ENCODE peak calls at places on chromosome 21, in four cellular contexts. One of them, this sample, is unnamed.

GRCh38 chr21:39654951-39655350 is 42.2 kb downstream of the B3GALT5 start:
- ATAC-seq in aorta: no peak
- ATAC-seq in lower lobe of right lung: no peak
- ATAC-seq in activated T-helper 17 cell treated with anti-CD3 and anti-CD28 coated beads, Interleukin-2, amount 50 U/mL, for 72 hours: no peak
- ATAC-seq in this sample: no peak

GRCh38 chr21:46161180-46161799 is 5.9 kb upstream of the FTCD start:
- ATAC-seq in aorta: peak
- ATAC-seq in activated T-helper 17 cell treated with anti-CD3 and anti-CD28 coated beads, Interleukin-2, amount 50 U/mL, for 72 hours: no peak
- ATAC-seq in lower lobe of right lung: no peak
- ATAC-seq in this sample: no peak

GRCh38 chr21:43854773-43855633 is 10.0 kb upstream of the AGPAT3 start:
- ATAC-seq in activated T-helper 17 cell treated with anti-CD3 and anti-CD28 coated beads, Interleukin-2, amount 50 U/mL, for 72 hours: peak
- ATAC-seq in lower lobe of right lung: peak
- ATAC-seq in aorta: no peak
- ATAC-seq in this sample: no peak

GRCh38 chr21:14740692-14741091 is 194.6 kb upstream of the SAMSN1 start:
- ATAC-seq in activated T-helper 17 cell treated with anti-CD3 and anti-CD28 coated beads, Interleukin-2, amount 50 U/mL, for 72 hours: no peak
- ATAC-seq in lower lobe of right lung: no peak
- ATAC-seq in aorta: no peak
- ATAC-seq in this sample: no peak

GRCh38 chr21:34122047-34122446 is 48.7 kb downstream of the MRPS6 start:
- ATAC-seq in aorta: no peak
- ATAC-seq in lower lobe of right lung: no peak
- ATAC-seq in activated T-helper 17 cell treated with anti-CD3 and anti-CD28 coated beads, Interleukin-2, amount 50 U/mL, for 72 hours: no peak
- ATAC-seq in this sample: no peak

GRCh38 chr21:44428281-44428942 is 26.9 kb upstream of the LRRC3 start:
- ATAC-seq in aorta: no peak
- ATAC-seq in lower lobe of right lung: peak
- ATAC-seq in activated T-helper 17 cell treated with anti-CD3 and anti-CD28 coated beads, Interleukin-2, amount 50 U/mL, for 72 hours: peak
- ATAC-seq in this sample: no peak

GRCh38 chr21:31446206-31446900 is 102.3 kb upstream of the TIAM1 start:
- ATAC-seq in activated T-helper 17 cell treated with anti-CD3 and anti-CD28 coated beads, Interleukin-2, amount 50 U/mL, for 72 hours: peak
- ATAC-seq in lower lobe of right lung: no peak
- ATAC-seq in aorta: no peak
- ATAC-seq in this sample: no peak

GRCh38 chr21:36658926-36659325 is 40.0 kb upstream of the SIM2 start:
- ATAC-seq in lower lobe of right lung: no peak
- ATAC-seq in aorta: no peak
- ATAC-seq in activated T-helper 17 cell treated with anti-CD3 and anti-CD28 coated beads, Interleukin-2, amount 50 U/mL, for 72 hours: no peak
- ATAC-seq in this sample: no peak

GRCh38 chr21:26506951-26507350 is 66.1 kb downstream of the CYYR1 start:
- ATAC-seq in activated T-helper 17 cell treated with anti-CD3 and anti-CD28 coated beads, Interleukin-2, amount 50 U/mL, for 72 hours: no peak
- ATAC-seq in aorta: no peak
- ATAC-seq in lower lobe of right lung: no peak
- ATAC-seq in this sample: no peak

GRCh38 chr21:29218749-29219148 is 80.0 kb upstream of the BACH1 start:
- ATAC-seq in lower lobe of right lung: no peak
- ATAC-seq in aorta: no peak
- ATAC-seq in activated T-helper 17 cell treated with anti-CD3 and anti-CD28 coated beads, Interleukin-2, amount 50 U/mL, for 72 hours: no peak
- ATAC-seq in this sample: no peak

GRCh38 chr21:45644041-45644906 is 749 bp downstream of the PCBP3 start:
- ATAC-seq in aorta: no peak
- ATAC-seq in activated T-helper 17 cell treated with anti-CD3 and anti-CD28 coated beads, Interleukin-2, amount 50 U/mL, for 72 hours: peak
- ATAC-seq in lower lobe of right lung: no peak
- ATAC-seq in this sample: no peak

GRCh38 chr21:14120091-14120734 is 90.5 kb downstream of the LIPI start:
- ATAC-seq in aorta: no peak
- ATAC-seq in lower lobe of right lung: peak
- ATAC-seq in activated T-helper 17 cell treated with anti-CD3 and anti-CD28 coated beads, Interleukin-2, amount 50 U/mL, for 72 hours: peak
- ATAC-seq in this sample: no peak